ENCODE peak calls at places on chromosomes 1 and 21, in seven cellular contexts. D, J, F, A, W, S and H are unnamed samples.

GRCh38 chr21:37886120-37886519 is 30.1 kb downstream of the KCNJ6 start:
- DNase-seq in D (no peak), J (no peak), F (no peak), A (no peak), W (no peak), S (no peak), H (no peak)

GRCh38 chr1:47948126-47948525 is 49.1 kb downstream of the TRABD2B start:
- DNase-seq in D (peak), J (no peak), F (no peak), A (no peak), W (no peak), S (no peak), H (peak)

GRCh38 chr1:197137322-197137721 is 9.1 kb downstream of the ASPM start:
- DNase-seq in D (no peak), J (no peak), F (no peak), A (no peak), W (no peak), S (no peak), H (no peak)

GRCh38 chr21:20292280-20292679 is 705.9 kb upstream of the NCAM2 start:
- DNase-seq in D (no peak), J (no peak), F (no peak), A (no peak), W (no peak), S (no peak), H (no peak)

GRCh38 chr1:245448858-245449534 is 294.2 kb downstream of the KIF26B start:
- DNase-seq in D (no peak), J (no peak), F (no peak), A (peak), W (no peak), S (no peak), H (no peak)

GRCh38 chr1:3894626-3895278 is 5.3 kb downstream of the C1orf174 start:
- DNase-seq in D (no peak), J (no peak), F (no peak), A (no peak), W (no peak), S (no peak), H (no peak)

GRCh38 chr1:91099746-91100621 is 78.1 kb upstream of the ZNF644 start:
- DNase-seq in D (no peak), J (no peak), F (no peak), A (no peak), W (no peak), S (no peak), H (peak)

GRCh38 chr1:1907098-1907736 is 7.8 kb upstream of the CALML6 start:
- DNase-seq in D (no peak), J (no peak), F (peak), A (no peak), W (no peak), S (no peak), H (no peak)

GRCh38 chr1:19764848-19765247 is 34.9 kb downstream of the TMCO4 start:
- DNase-seq in D (no peak), J (no peak), F (no peak), A (no peak), W (no peak), S (no peak), H (no peak)

GRCh38 chr1:109622895-109623294 is 3.3 kb downstream of the AMPD2 start:
- DNase-seq in D (no peak), J (no peak), F (no peak), A (no peak), W (no peak), S (no peak), H (no peak)

GRCh38 chr1:7863756-7864328 is 11.0 kb upstream of the UTS2 start:
- DNase-seq in D (no peak), J (no peak), F (no peak), A (no peak), W (no peak), S (no peak), H (no peak)

GRCh38 chr1:212606734-212607205 is 1.8 kb upstream of the ATF3 start:
- DNase-seq in D (no peak), J (peak), F (no peak), A (no peak), W (peak), S (no peak), H (peak)

GRCh38 chr1:12562955-12563576 is 54.9 kb downstream of the DHRS3 start:
- DNase-seq in D (no peak), J (no peak), F (no peak), A (no peak), W (no peak), S (no peak), H (no peak)

GRCh38 chr1:24898152-24898908 is 31.7 kb downstream of the RUNX3 start:
- DNase-seq in D (peak), J (peak), F (no peak), A (no peak), W (peak), S (peak), H (peak)

GRCh38 chr1:2980073-2980791 is 41.0 kb upstream of the ACTRT2 start:
- DNase-seq in D (no peak), J (peak), F (no peak), A (no peak), W (peak), S (peak), H (no peak)

GRCh38 chr1:53450225-53450624 is 9.0 kb upstream of the DMRTB1 start:
- DNase-seq in D (no peak), J (no peak), F (no peak), A (no peak), W (no peak), S (no peak), H (peak)
- TF ChIP-seq CTCF in D (peak), J (no peak), F (peak), A (peak), W (no peak), S (no peak), H (peak)

GRCh38 chr1:168365719-168366474 is 85.2 kb downstream of the TBX19 start:
- DNase-seq in D (peak), J (no peak), F (no peak), A (no peak), W (no peak), S (no peak), H (no peak)
- TF ChIP-seq CTCF in D (no peak), J (no peak), F (peak), A (no peak), W (no peak), S (no peak), H (no peak)

DNA sequence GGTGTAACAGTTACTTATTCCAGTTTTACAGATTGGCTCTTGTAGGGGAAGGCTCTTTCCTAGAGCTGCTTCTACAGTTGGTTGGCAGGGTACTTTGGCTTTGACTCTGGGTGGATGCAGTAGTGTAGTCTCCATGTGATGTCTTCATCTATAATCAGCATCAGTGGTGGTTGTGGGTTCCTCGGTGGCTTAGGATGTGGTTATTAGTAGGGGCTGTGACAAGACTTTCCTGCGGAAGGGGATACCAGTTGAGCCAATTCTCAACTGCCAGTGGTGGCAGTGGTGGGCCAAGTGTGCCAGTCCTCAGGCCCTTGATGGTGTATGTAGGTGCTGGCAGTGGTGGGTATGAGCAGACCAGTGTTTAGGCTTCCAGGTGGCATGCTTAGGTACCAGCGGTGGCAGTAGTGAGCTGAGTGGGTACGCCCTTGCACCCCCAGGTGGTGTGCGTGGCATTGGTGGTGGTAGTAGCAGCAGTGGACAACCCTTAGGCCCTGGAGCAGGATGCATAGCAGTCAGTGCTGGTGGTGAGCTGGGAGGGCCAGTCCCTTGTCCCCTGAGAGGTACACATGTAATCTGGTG is 27.2 kb upstream of the KLF18 start:
- DNase-seq in D (no peak), J (no peak), F (no peak), A (no peak), W (no peak), S (no peak), H (no peak)
- TF ChIP-seq CTCF in D (no peak), J (no peak), F (no peak), A (no peak), W (no peak), S (no peak), H (no peak)

GRCh38 chr1:178038372-178038771 is 55.5 kb upstream of the RASAL2 start:
- DNase-seq in D (no peak), J (no peak), F (no peak), A (no peak), W (no peak), S (no peak), H (no peak)

GRCh38 chr1:178039826-178040380 is 54.0 kb upstream of the RASAL2 start:
- DNase-seq in D (no peak), J (no peak), F (no peak), A (no peak), W (no peak), S (no peak), H (peak)

GRCh38 chr1:178036090-178036489 is 57.8 kb upstream of the RASAL2 start:
- DNase-seq in D (no peak), J (no peak), F (no peak), A (no peak), W (no peak), S (no peak), H (no peak)

GRCh38 chr1:178034676-178035075 is 59.2 kb upstream of the RASAL2 start:
- DNase-seq in D (no peak), J (no peak), F (no peak), A (no peak), W (no peak), S (no peak), H (no peak)

DNA sequence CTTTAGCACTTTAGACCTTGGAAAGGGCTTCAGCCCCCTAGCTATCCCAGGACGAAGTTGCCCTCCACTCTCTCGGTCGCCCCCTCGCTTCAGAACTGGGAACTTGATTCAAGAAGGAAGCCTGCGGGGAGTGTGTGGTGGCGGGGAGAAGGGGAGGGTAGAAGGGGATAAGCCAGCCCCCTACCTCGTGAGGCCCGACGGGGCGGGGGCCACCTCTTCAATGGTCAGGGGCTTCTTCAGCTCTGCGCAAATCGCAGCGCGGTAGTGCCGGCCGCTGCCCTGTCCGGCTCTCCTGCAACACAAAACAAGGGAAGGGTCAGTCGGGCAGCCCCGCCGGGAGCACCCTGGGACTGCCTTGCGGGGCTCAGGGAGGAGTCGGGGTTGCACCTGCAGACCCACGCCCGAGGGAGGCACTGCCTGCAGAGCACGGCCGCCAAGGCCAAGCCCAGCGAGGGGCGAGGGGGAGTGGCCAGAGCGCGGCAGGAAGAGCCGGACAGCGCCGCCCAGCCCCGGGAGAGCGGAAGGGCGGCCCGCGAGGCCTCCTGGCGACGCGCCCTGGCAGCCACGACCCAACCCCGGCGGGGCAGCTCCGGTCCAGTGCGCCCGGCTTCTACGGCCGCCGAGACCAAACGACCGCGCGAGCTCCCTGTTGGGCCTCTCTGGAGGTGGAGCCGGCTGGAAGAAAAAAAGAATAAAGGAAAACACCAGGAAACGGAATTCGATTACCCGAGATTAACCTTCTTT is 56.2 kb upstream of the RASAL2 start:
- DNase-seq in D (peak), J (peak), F (peak), A (no peak), W (peak), S (peak), H (peak)
- TF ChIP-seq CTCF in D (peak), J (no peak), F (no peak), A (peak), W (peak), S (peak), H (peak)

DNA sequence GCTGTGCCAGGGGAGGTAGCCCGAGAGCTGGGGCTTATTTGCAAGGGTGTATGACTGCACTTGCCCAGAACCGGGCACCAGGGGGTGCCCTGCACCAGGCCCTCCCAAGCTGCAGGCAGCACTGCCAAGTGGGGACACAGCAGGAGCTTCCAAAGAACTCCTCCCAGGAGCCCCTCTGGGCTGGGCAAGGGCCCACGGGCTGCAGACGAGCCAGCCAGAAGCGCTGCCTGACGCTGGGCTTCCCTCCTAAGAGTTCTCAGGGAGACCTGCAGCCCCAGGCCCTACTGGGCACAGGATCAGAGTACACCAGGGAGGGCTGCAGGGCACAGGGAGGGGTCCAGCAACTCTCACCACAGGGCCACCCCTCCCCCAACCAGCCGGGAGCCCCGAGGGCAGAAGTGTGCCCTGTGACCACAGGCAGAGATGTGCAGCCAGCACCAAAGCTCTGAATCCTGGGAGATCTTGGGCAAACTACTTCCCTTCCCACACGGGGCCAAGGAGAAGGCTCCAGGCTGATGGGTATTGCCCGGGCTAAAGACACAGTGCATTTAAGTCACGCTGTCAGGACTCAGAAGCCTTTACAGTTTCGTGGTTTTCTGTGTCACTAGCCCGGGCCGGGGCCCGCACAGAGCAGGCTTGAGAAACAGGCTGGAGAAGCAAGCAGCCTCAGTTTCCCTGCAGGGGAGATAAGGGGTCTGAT is 63.4 kb downstream of the KCNAB2 start:
- DNase-seq in D (peak), J (no peak), F (no peak), A (no peak), W (no peak), S (no peak), H (peak)
- TF ChIP-seq CTCF in D (peak), J (no peak), F (peak), A (peak), W (peak), S (no peak), H (no peak)

GRCh38 chr1:154807048-154807591 is 63.0 kb downstream of the KCNN3 start:
- DNase-seq in D (no peak), J (no peak), F (peak), A (no peak), W (no peak), S (no peak), H (no peak)
- TF ChIP-seq CTCF in D (no peak), J (no peak), F (peak), A (no peak), W (no peak), S (no peak), H (no peak)

DNA sequence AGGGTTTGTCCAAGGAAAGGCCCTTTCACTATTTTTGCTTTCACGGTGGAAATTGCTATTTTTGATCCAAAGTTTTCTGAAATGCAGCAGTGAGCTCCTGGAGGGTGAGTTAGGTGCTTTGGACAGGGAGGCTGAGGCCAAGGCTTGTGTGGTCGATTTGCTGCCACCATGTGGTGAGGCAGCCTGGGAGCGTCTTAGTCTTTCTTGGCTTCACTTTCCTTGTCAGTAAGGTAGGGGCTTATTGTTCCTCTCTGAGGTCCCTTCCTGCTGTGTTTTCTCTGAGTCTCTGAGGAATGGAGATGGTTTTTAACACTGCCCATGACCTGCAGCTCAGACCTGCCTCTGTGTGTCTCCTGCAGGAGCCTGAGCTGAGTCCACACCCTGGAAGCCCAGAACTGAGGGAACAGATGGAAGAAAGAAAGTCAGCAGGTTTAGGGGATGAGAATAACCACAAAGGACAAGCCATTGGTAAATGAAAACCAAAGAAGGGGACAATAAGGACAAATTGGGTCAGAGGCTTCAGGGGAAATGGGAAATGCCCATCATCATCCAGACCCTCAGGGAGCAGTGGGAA is 20.1 kb upstream of the S100A10 start:
- DNase-seq in D (peak), J (no peak), F (no peak), A (no peak), W (peak), S (no peak), H (peak)
- TF ChIP-seq CTCF in D (peak), J (peak), F (peak), A (peak), W (peak), S (peak), H (peak)

GRCh38 chr1:88593358-88593757 is 90.7 kb upstream of the PKN2 start:
- DNase-seq in D (no peak), J (no peak), F (no peak), A (no peak), W (no peak), S (no peak), H (no peak)

GRCh38 chr1:88595355-88595754 is 88.7 kb upstream of the PKN2 start:
- DNase-seq in D (no peak), J (no peak), F (no peak), A (peak), W (no peak), S (no peak), H (no peak)
- TF ChIP-seq CTCF in D (peak), J (no peak), F (peak), A (peak), W (peak), S (peak), H (peak)

GRCh38 chr1:182786223-182787001 is 3.2 kb upstream of the NPL start:
- DNase-seq in D (peak), J (no peak), F (no peak), A (peak), W (peak), S (peak), H (peak)

GRCh38 chr1:182784556-182785171 is 4.9 kb upstream of the NPL start:
- DNase-seq in D (peak), J (no peak), F (no peak), A (no peak), W (no peak), S (no peak), H (peak)

GRCh38 chr1:182791464-182792179 is 2.0 kb downstream of the NPL start:
- DNase-seq in D (no peak), J (no peak), F (no peak), A (no peak), W (no peak), S (no peak), H (no peak)

GRCh38 chr1:182787002-182787324 is 2.6 kb upstream of the NPL start:
- DNase-seq in D (no peak), J (no peak), F (no peak), A (no peak), W (no peak), S (no peak), H (no peak)

GRCh38 chr1:182789138-182790076 is at the start of gene NPL:
- DNase-seq in D (peak), J (peak), F (peak), A (peak), W (peak), S (peak), H (peak)
- TF ChIP-seq CTCF in D (no peak), J (no peak), F (no peak), A (no peak), W (peak), S (peak), H (no peak)

DNA sequence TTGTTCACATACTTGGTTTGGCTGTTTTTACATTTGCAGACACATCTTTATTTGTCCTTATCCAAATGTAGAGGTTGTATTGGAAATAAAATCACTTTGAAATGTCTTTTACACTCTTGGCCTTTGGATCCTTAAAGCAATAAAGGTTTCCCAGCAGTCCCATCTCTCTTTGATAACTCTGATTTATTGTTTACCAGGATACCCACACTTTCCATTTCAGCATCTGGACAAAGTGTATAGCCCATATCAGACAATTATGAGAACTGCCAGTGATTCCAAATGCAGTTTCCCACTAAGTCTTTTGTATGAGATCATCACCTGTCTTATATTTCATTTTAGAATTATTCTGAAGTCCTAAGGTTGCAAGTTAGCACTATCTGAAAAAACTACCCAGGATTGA is 114.7 kb downstream of the NEK7 start:
- DNase-seq in D (no peak), J (no peak), F (no peak), A (no peak), W (no peak), S (no peak), H (no peak)
- TF ChIP-seq CTCF in D (no peak), J (no peak), F (no peak), A (no peak), W (no peak), S (no peak), H (no peak)